ENCODE peak calls at places on chromosomes 4 and X, in eight cellular contexts. B, T, U, X, S, K, E and L are unnamed samples.
A peak's percentile ranks its signal among the peaks of the same experiment; 100 is the strongest.

GRCh38 chr4:20403317-20403716 is 151.6 kb downstream of the SLIT2 start:
- DNase-seq in K (no peak), X (no peak), S (no peak), T (no peak), E (no peak), B (no peak), U (no peak), L (no peak)

GRCh38 chrX:9342581-9343051 is 122.2 kb upstream of the TBL1X start:
- DNase-seq in S (no peak), T (peak; percentile 56), U (no peak), K (no peak), X (peak; percentile 85), B (peak; percentile 82), E (peak; percentile 87), L (peak; percentile 87)

GRCh38 chr4:119655111-119655837 is 26.7 kb upstream of the PDE5A start:
- DNase-seq in U (no peak), X (no peak), K (no peak), T (no peak), S (no peak), E (no peak), B (no peak), L (no peak)

GRCh38 chr4:158722291-158722916 is 792 bp downstream of the PPID start:
- DNase-seq in K (no peak), B (peak; percentile 34), S (no peak), X (peak; percentile 58), E (no peak), T (peak; percentile 23), U (no peak), L (peak; percentile 64)

GRCh38 chrX:131741103-131741581 is 197.3 kb downstream of the OR13H1 start:
- DNase-seq in X (no peak), U (peak; percentile 38), S (no peak), T (no peak), K (no peak), E (peak; percentile 87), B (no peak), L (no peak)

GRCh38 chr4:149441338-149441737 is 374.3 kb downstream of the IQCM start:
- DNase-seq in K (no peak), B (peak; percentile 46), S (no peak), E (no peak), U (no peak), T (no peak), X (no peak), L (no peak)

GRCh38 chr4:122826596-122827257 is at the start of gene FGF2:
- DNase-seq in K (no peak), E (peak; percentile 86), B (peak; percentile 85), X (peak; percentile 88), U (no peak), S (no peak), T (peak; percentile 78), L (peak; percentile 74)

GRCh38 chrX:38061335-38061734 is 55.0 kb downstream of the SYTL5 start:
- DNase-seq in X (no peak), T (no peak), S (no peak), K (no peak), U (no peak), B (peak; percentile 38), E (no peak), L (peak; percentile 11)

GRCh38 chr4:185412412-185412811 is 13.4 kb downstream of the UFSP2 start:
- DNase-seq in E (no peak), B (no peak), X (no peak), S (no peak), K (no peak), U (no peak), T (no peak), L (no peak)

GRCh38 chr4:105092356-105092755 is 54.3 kb upstream of the TET2 start:
- DNase-seq in T (no peak), U (no peak), B (peak; percentile 78), S (no peak), E (no peak), K (no peak), X (no peak), L (peak; percentile 9)

GRCh38 chr4:145034727-145035211 is 63.2 kb downstream of the ANAPC10 start:
- DNase-seq in K (no peak), B (peak; percentile 77), E (no peak), S (no peak), T (no peak), U (no peak), X (no peak), L (peak; percentile 12)

GRCh38 chr4:176927664-176928063 is 134.9 kb upstream of the VEGFC start:
- DNase-seq in K (no peak), X (no peak), E (no peak), T (no peak), B (peak; percentile 92), U (no peak), S (no peak), L (peak; percentile 23)

GRCh38 chr4:146202665-146203064 is 11.7 kb upstream of the REELD1 start:
- DNase-seq in S (no peak), U (no peak), B (no peak), E (no peak), T (no peak), K (no peak), X (no peak), L (no peak)

GRCh38 chr4:120266602-120267001 is 200.0 kb upstream of the MAD2L1 start:
- DNase-seq in B (no peak), T (no peak), X (peak; percentile 18), E (no peak), K (no peak), S (no peak), U (no peak), L (no peak)

GRCh38 chr4:8727131-8727530 is 134.6 kb downstream of the CPZ start:
- DNase-seq in S (no peak), B (no peak), E (peak; percentile 1), U (no peak), K (no peak), T (no peak), X (no peak), L (no peak)

GRCh38 chrX:39855748-39856129 is 242.0 kb downstream of the BCOR start:
- DNase-seq in X (no peak), E (no peak), T (no peak), K (peak; percentile 63), B (peak; percentile 49), U (peak; percentile 63), S (peak; percentile 57), L (peak; percentile 63)

GRCh38 chr4:72375050-72375736 is 193.8 kb downstream of the ADAMTS3 start:
- DNase-seq in S (no peak), K (no peak), T (no peak), B (peak; percentile 97), U (no peak), E (no peak), X (no peak), L (no peak)

GRCh38 chrX:10576777-10577444 is 43.5 kb downstream of the MID1 start:
- DNase-seq in B (no peak), S (no peak), T (no peak), K (no peak), X (no peak), U (no peak), E (no peak), L (no peak)

GRCh38 chr4:129043523-129043922 is 49.8 kb downstream of the SCLT1 start:
- DNase-seq in E (no peak), U (no peak), B (peak; percentile 20), K (no peak), S (no peak), X (no peak), T (no peak), L (no peak)

GRCh38 chrX:3154386-3154991 is 113.2 kb downstream of the ARSF start:
- DNase-seq in T (no peak), E (no peak), X (no peak), K (no peak), S (no peak), B (no peak), U (no peak), L (no peak)

GRCh38 chr4:80424225-80424581 is 88.7 kb downstream of the CFAP299 start:
- DNase-seq in K (no peak), X (no peak), S (no peak), T (no peak), E (no peak), B (peak; percentile 3), U (no peak), L (no peak)

GRCh38 chrX:151776113-151776790 is 41.7 kb downstream of the CNGA2 start:
- DNase-seq in E (no peak), K (no peak), S (no peak), X (no peak), B (no peak), U (no peak), T (no peak), L (no peak)

GRCh38 chrX:154596290-154596929 is 11.5 kb downstream of the CTAG1A start:
- DNase-seq in K (no peak), X (peak; percentile 65), U (no peak), B (peak; percentile 91), E (no peak), T (peak; percentile 31), S (no peak), L (no peak)

GRCh38 chrX:106894392-106894909 is 8.7 kb downstream of the RIPPLY1 start:
- DNase-seq in B (peak; percentile 66), E (peak; percentile 51), S (peak; percentile 22), T (peak; percentile 40), U (no peak), K (no peak), X (peak; percentile 81), L (peak; percentile 79)

GRCh38 chr4:102036619-102037376 is 246.3 kb downstream of the BANK1 start:
- DNase-seq in U (no peak), T (no peak), K (no peak), S (no peak), B (peak; percentile 63), X (no peak), E (no peak), L (peak; percentile 11)

GRCh38 chr4:53601251-53601764 is 10.0 kb upstream of the LNX1 start:
- DNase-seq in X (peak; percentile 66), S (no peak), T (no peak), U (no peak), B (peak; percentile 25), K (no peak), E (no peak), L (no peak)

GRCh38 chrX:123884809-123885408 is 25.1 kb downstream of the XIAP start:
- DNase-seq in U (no peak), T (peak; percentile 5), E (no peak), X (peak; percentile 55), K (no peak), S (no peak), B (peak; percentile 39), L (peak; percentile 73)

GRCh38 chrX:97556359-97556758 is 672.7 kb downstream of the RPA4 start:
- DNase-seq in T (no peak), E (no peak), B (no peak), K (no peak), U (no peak), S (no peak), X (peak; percentile 12), L (no peak)

GRCh38 chr4:26648260-26648659 is 64.4 kb downstream of the TBC1D19 start:
- DNase-seq in X (no peak), K (no peak), E (no peak), S (no peak), B (no peak), T (no peak), U (no peak), L (no peak)

GRCh38 chr4:40395908-40396806 is 61.0 kb downstream of the CHRNA9 start:
- DNase-seq in K (no peak), B (no peak), T (no peak), S (no peak), E (peak; percentile 85), X (peak; percentile 14), U (no peak), L (peak; percentile 37)

GRCh38 chrX:48940404-48940955 is 16.9 kb downstream of the OTUD5 start:
- DNase-seq in K (no peak), T (no peak), B (no peak), S (no peak), X (no peak), E (no peak), U (no peak), L (no peak)

GRCh38 chrX:135707880-135708279 is 5.6 kb upstream of the CT45A1 start:
- DNase-seq in T (no peak), K (no peak), E (no peak), X (peak; percentile 20), B (peak; percentile 24), U (no peak), S (peak; percentile 38), L (no peak)

GRCh38 chr4:106201373-106201772 is 114.6 kb downstream of the TBCK start:
- DNase-seq in K (no peak), X (peak; percentile 2), S (no peak), U (no peak), T (no peak), E (no peak), B (no peak), L (peak; percentile 29)

GRCh38 chr4:107379054-107379869 is 340.8 kb downstream of the PAPSS1 start:
- DNase-seq in T (no peak), B (peak; percentile 41), U (no peak), E (no peak), X (no peak), K (no peak), S (no peak), L (peak; percentile 19)